ENCODE peak calls at places on chromosome 3, in four cellular contexts. O is T-helper 2 cell, D is WTC11, N is GM23248. T is an unnamed sample.

GRCh38 chr3:133464573-133464972 is 64.7 kb downstream of the BFSP2 start:
- DNase-seq in D (no peak), O (no peak), N (peak), T (no peak)

GRCh38 chr3:33317963-33318708 is 40.9 kb downstream of the FBXL2 start:
- DNase-seq in D (no peak), O (peak), N (no peak), T (no peak)

GRCh38 chr3:187963003-187963676 is 190.8 kb upstream of the LPP start:
- DNase-seq in N (no peak), O (peak), D (no peak), T (no peak)

GRCh38 chr3:87468938-87469337 is 192.6 kb upstream of the POU1F1 start:
- DNase-seq in N (peak), D (no peak), O (no peak), T (no peak)

GRCh38 chr3:128313181-128313725 is 153.4 kb downstream of the DNAJB8 start:
- DNase-seq in O (no peak), D (no peak), N (no peak), T (no peak)

GRCh38 chr3:144343343-144343742 is 371.7 kb downstream of the DIPK2A start:
- DNase-seq in D (no peak), O (no peak), N (no peak), T (no peak)

GRCh38 chr3:43733459-43734384 is 43.0 kb downstream of the ABHD5 start:
- DNase-seq in N (peak), O (no peak), D (peak), T (no peak)

GRCh38 chr3:55664387-55664786 is 177.3 kb upstream of the WNT5A start:
- DNase-seq in O (peak), D (no peak), N (no peak), T (no peak)

GRCh38 chr3:152352559-152352958 is 83.8 kb downstream of the MBNL1 start:
- DNase-seq in N (peak), O (no peak), D (no peak), T (no peak)

GRCh38 chr3:143464850-143465249 is 345.3 kb downstream of the CHST2 start:
- DNase-seq in D (no peak), O (no peak), N (peak), T (no peak)

GRCh38 chr3:190384241-190384863 is 3.6 kb upstream of the CLDN16 start:
- DNase-seq in N (peak), O (peak), D (no peak), T (no peak)